ENCODE peak calls at places on chromosome 5, in four cellular contexts. U is T-cell, D is germinal center, G is substantia nigra. Z is an unnamed sample.

GRCh38 chr5:1192971-1193590 is 8.3 kb upstream of the SLC6A19 start:
- DNase-seq in D (no peak), U (no peak), G (no peak), Z (no peak)

GRCh38 chr5:178116406-178116885 is 3.1 kb downstream of the N4BP3 start:
- DNase-seq in U (peak; percentile 79), G (no peak), D (peak; percentile 67), Z (peak; percentile 70)

GRCh38 chr5:179146277-179146676 is 86.1 kb downstream of the ZNF354C start:
- DNase-seq in D (no peak), G (no peak), U (no peak), Z (no peak)

GRCh38 chr5:13348568-13348967 is 595.9 kb downstream of the DNAH5 start:
- DNase-seq in D (no peak), U (no peak), G (no peak), Z (no peak)

GRCh38 chr5:62779010-62779422 is 200.4 kb downstream of the LRRC70 start:
- DNase-seq in U (no peak), D (peak; percentile 21), G (no peak), Z (no peak)

GRCh38 chr5:31561936-31562335 is 29.8 kb downstream of the C5orf22 start:
- DNase-seq in D (no peak), U (no peak), G (no peak), Z (no peak)

GRCh38 chr5:99900302-99900811 is 634.8 kb upstream of the FAM174A start:
- DNase-seq in G (no peak), D (no peak), U (no peak), Z (no peak)

GRCh38 chr5:80620206-80620605 is 34.2 kb upstream of the MSH3 start:
- DNase-seq in U (no peak), G (no peak), D (no peak), Z (no peak)

GRCh38 chr5:82670692-82671091 is 392.5 kb upstream of the RPS23 start:
- DNase-seq in U (no peak), G (no peak), D (no peak), Z (no peak)

GRCh38 chr5:176481659-176482213 is 33.6 kb downstream of the FAF2 start:
- DNase-seq in U (no peak), G (no peak), D (no peak), Z (no peak)

GRCh38 chr5:188488-189481 is 2.5 kb upstream of the LRRC14B start:
- DNase-seq in G (peak; percentile 35), U (peak; percentile 69), D (peak; percentile 89), Z (peak; percentile 80)

GRCh38 chr5:5634817-5635216 is 212.3 kb downstream of the ICE1 start:
- DNase-seq in U (no peak), D (no peak), G (no peak), Z (no peak)

GRCh38 chr5:139443766-139444473 is 4.6 kb upstream of the DNAJC18 start:
- DNase-seq in U (no peak), D (no peak), G (no peak), Z (no peak)